ENCODE peak calls at places on chromosomes 3 and 15, in ten cellular contexts. I is CD8-positive, alpha-beta memory T cell; T is psoas muscle; G is CD8-positive, alpha-beta T cell; J is fibroblast of pulmonary artery; L is mesenchymal stem cell; N is H7; B is A549; U is right cardiac atrium; H is neuronal stem cell. K is an unnamed sample.

GRCh38 chr15:86044981-86045380 is 34.7 kb upstream of the AGBL1 start:
- DNase-seq in I (no peak), H (no peak), G (no peak), L (no peak), N (peak), T (no peak), J (no peak), U (no peak), B (no peak), K (no peak)

GRCh38 chr15:81893182-81893833 is 152.5 kb downstream of the MEX3B start:
- DNase-seq in G (no peak), T (no peak), L (peak), H (no peak), B (no peak), I (no peak), N (no peak), J (no peak), U (no peak), K (no peak)

GRCh38 chr3:127525373-127525772 is 65.2 kb downstream of the TPRA1 start:
- DNase-seq in H (no peak), J (peak), U (no peak), T (no peak), L (no peak), N (no peak), G (no peak), B (peak), I (no peak), K (no peak)

GRCh38 chr15:81754078-81754477 is 291.7 kb downstream of the MEX3B start:
- DNase-seq in N (no peak), U (no peak), H (no peak), I (no peak), J (no peak), G (no peak), T (no peak), L (no peak), B (no peak), K (no peak)

GRCh38 chr3:29850641-29851040 is 569.8 kb downstream of the RBMS3 start:
- DNase-seq in J (no peak), L (no peak), I (no peak), T (no peak), U (no peak), N (peak), B (peak), G (no peak), H (no peak), K (no peak)

GRCh38 chr3:152835311-152836102 is 576 bp downstream of the P2RY1 start:
- DNase-seq in J (peak), B (peak), G (no peak), L (peak), I (no peak), T (peak), N (peak), U (peak), H (peak), K (no peak)

GRCh38 chr3:11558002-11558401 is 85.7 kb downstream of the VGLL4 start:
- DNase-seq in H (no peak), L (peak), J (peak), U (peak), N (peak), G (no peak), I (peak), T (no peak), B (no peak), K (no peak)

GRCh38 chr3:142878901-142879300 is 10.0 kb downstream of the PCOLCE2 start:
- DNase-seq in J (no peak), H (no peak), N (no peak), I (no peak), L (no peak), T (no peak), G (no peak), B (no peak), U (no peak), K (no peak)

GRCh38 chr15:20645956-20646355 is 104.4 kb upstream of the GOLGA6L6 start:
- DNase-seq in N (no peak), J (no peak), I (no peak), B (peak), G (peak), H (no peak), L (no peak), T (peak), U (peak), K (no peak)

GRCh38 chr3:171940250-171940649 is 97.1 kb downstream of the TMEM212 start:
- DNase-seq in T (no peak), I (no peak), N (no peak), U (no peak), J (no peak), H (no peak), B (no peak), L (no peak), G (no peak), K (no peak)

GRCh38 chr15:91291673-91292072 is 191.6 kb downstream of the SV2B start:
- DNase-seq in I (no peak), G (no peak), U (no peak), T (no peak), N (peak), H (no peak), J (peak), L (no peak), B (peak), K (no peak)

GRCh38 chr3:156535798-156536197 is 19.1 kb downstream of the SSR3 start:
- DNase-seq in G (no peak), T (no peak), J (no peak), H (no peak), B (no peak), I (no peak), U (no peak), L (no peak), N (no peak), K (no peak)

GRCh38 chr15:57060799-57061198 is 142.4 kb downstream of the TCF12 start:
- DNase-seq in L (peak), G (no peak), B (peak), N (no peak), J (peak), I (no peak), U (no peak), T (no peak), H (no peak), K (no peak)

GRCh38 chr3:18222686-18223085 is 202.5 kb downstream of the SATB1 start:
- DNase-seq in B (no peak), L (no peak), G (no peak), U (no peak), T (no peak), N (no peak), I (no peak), H (no peak), J (no peak), K (no peak)
- H3K4me3 ChIP-seq in B (no peak), L (no peak), G (no peak), U (no peak), T (no peak), N (no peak), I (no peak), H (no peak), J (no peak), K (no peak)

GRCh38 chr3:72942427-72942826 is 54.2 kb upstream of the PPP4R2 start:
- DNase-seq in I (no peak), B (no peak), T (no peak), U (no peak), H (no peak), J (no peak), N (no peak), L (no peak), G (no peak), K (no peak)

GRCh38 chr3:72938471-72939265 is 50.8 kb downstream of the GXYLT2 start:
- DNase-seq in H (peak), G (no peak), T (peak), I (peak), B (peak), L (peak), N (peak), U (no peak), J (peak), K (no peak)
- H3K4me3 ChIP-seq in H (no peak), G (no peak), T (no peak), I (no peak), B (no peak), L (peak), N (no peak), U (no peak), J (no peak), K (no peak)

DNA sequence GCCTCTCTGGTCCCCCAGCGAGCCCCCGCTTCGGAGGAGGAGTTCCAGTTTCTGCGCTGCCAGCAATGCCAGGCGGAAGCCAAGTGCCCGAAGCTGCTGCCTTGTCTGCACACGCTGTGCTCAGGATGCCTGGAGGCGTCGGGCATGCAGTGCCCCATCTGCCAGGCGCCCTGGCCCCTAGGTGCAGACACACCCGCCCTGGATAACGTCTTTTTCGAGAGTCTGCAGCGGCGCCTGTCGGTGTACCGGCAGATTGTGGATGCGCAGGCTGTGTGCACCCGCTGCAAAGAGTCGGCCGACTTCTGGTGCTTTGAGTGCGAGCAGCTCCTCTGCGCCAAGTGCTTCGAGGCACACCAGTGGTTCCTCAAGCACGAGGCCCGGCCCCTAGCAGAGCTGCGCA is 3.5 kb downstream of the PML start:
- DNase-seq in U (peak), N (no peak), L (no peak), B (no peak), J (no peak), I (no peak), G (no peak), H (no peak), T (no peak), K (no peak)
- H3K4me3 ChIP-seq in U (no peak), N (no peak), L (peak), B (no peak), J (peak), I (no peak), G (no peak), H (no peak), T (peak), K (no peak)

GRCh38 chr3:100210777-100211145 is 50.0 kb upstream of the TBC1D23 start:
- DNase-seq in L (peak), N (peak), I (no peak), B (no peak), J (peak), G (no peak), T (no peak), H (no peak), U (no peak), K (no peak)

GRCh38 chr3:100206687-100207086 is 54.1 kb upstream of the TBC1D23 start:
- DNase-seq in B (no peak), I (no peak), G (no peak), T (no peak), N (no peak), J (no peak), U (no peak), H (no peak), L (no peak), K (no peak)

GRCh38 chr3:100209169-100209568 is 51.6 kb upstream of the TBC1D23 start:
- DNase-seq in U (no peak), N (no peak), I (no peak), G (no peak), J (no peak), B (no peak), T (no peak), H (no peak), L (no peak), K (no peak)

GRCh38 chr3:100207886-100208285 is 52.9 kb upstream of the TBC1D23 start:
- DNase-seq in U (no peak), B (no peak), G (no peak), H (no peak), T (no peak), N (no peak), J (no peak), I (no peak), L (no peak), K (no peak)

GRCh38 chr3:100209948-100210776 is 50.6 kb upstream of the TBC1D23 start:
- DNase-seq in U (no peak), T (no peak), B (no peak), L (peak), G (no peak), J (peak), H (no peak), I (no peak), N (no peak), K (no peak)
- H3K4me3 ChIP-seq in U (no peak), T (peak), B (no peak), L (peak), G (no peak), J (no peak), H (no peak), I (peak), N (no peak), K (peak)